ENCODE peak calls at places on chromosomes 7 and 10, in five cellular contexts. I is cardiac muscle cell, M is AG09309, S is fibroblast of lung, O is foreskin fibroblast. B is an unnamed sample.
A peak's percentile ranks its signal among the peaks of the same experiment; 100 is the strongest.

GRCh38 chr10:114401195-114401741 is 3.0 kb downstream of the AFAP1L2 start:
- DNase-seq in M (peak; percentile 62), O (peak; percentile 73), S (peak; percentile 69), I (no peak), B (no peak)

GRCh38 chr10:42932735-42933453 is 144.0 kb upstream of the RET start:
- DNase-seq in M (no peak), I (peak; percentile 53), O (no peak), S (no peak), B (no peak)

GRCh38 chr10:60353519-60354258 is 36.0 kb downstream of the ANK3 start:
- DNase-seq in O (peak; percentile 66), M (no peak), S (peak; percentile 4), I (no peak), B (no peak)

GRCh38 chr10:82091413-82091812 is 216.4 kb downstream of the NRG3 start:
- DNase-seq in I (no peak), M (no peak), S (no peak), O (peak; percentile 10), B (no peak)

GRCh38 chr7:44114586-44115310 is 8.6 kb downstream of the POLD2 start:
- DNase-seq in S (no peak), I (no peak), M (no peak), O (peak; percentile 28), B (no peak)

GRCh38 chr10:47361293-47361692 is 13.1 kb downstream of the RBP3 start:
- DNase-seq in M (no peak), S (peak; percentile 7), I (peak; percentile 66), O (peak; percentile 54), B (no peak)

GRCh38 chr10:30505543-30506298 is 71.7 kb downstream of the MAP3K8 start:
- DNase-seq in O (no peak), S (no peak), M (no peak), I (no peak), B (no peak)

GRCh38 chr7:42831051-42831952 is 80.6 kb downstream of the C7orf25 start:
- DNase-seq in M (peak; percentile 5), O (peak; percentile 72), I (peak; percentile 50), S (peak; percentile 66), B (no peak)

GRCh38 chr7:131848033-131848432 is 291.6 kb upstream of the PODXL start:
- DNase-seq in O (no peak), I (no peak), M (no peak), S (no peak), B (no peak)

GRCh38 chr10:77245953-77246352 is 391.7 kb downstream of the KCNMA1 start:
- DNase-seq in I (no peak), O (peak; percentile 80), M (no peak), S (peak; percentile 73), B (no peak)

GRCh38 chr10:110893559-110894179 is 21.9 kb downstream of the PDCD4 start:
- DNase-seq in I (peak; percentile 58), O (peak; percentile 64), M (no peak), S (peak; percentile 33), B (no peak)

GRCh38 chr7:138837627-138838026 is 39.6 kb upstream of the ATP6V0A4 start:
- DNase-seq in M (no peak), O (peak; percentile 9), I (no peak), S (no peak), B (no peak)

GRCh38 chr10:46543379-46544014 is 13.0 kb downstream of the GPRIN2 start:
- DNase-seq in S (no peak), I (no peak), M (no peak), O (no peak), B (no peak)

GRCh38 chr7:155850730-155851678 is 38.7 kb upstream of the SHH start:
- DNase-seq in M (no peak), O (no peak), S (no peak), I (no peak), B (no peak)

GRCh38 chr10:48495282-48496045 is 109.4 kb downstream of the ARHGAP22 start:
- DNase-seq in O (no peak), I (no peak), M (no peak), S (no peak), B (no peak)

GRCh38 chr10:12708921-12709320 is 292.6 kb downstream of the CCDC3 start:
- DNase-seq in O (peak; percentile 54), M (no peak), S (peak; percentile 84), I (no peak), B (no peak)

GRCh38 chr7:2350055-2350454 is 4.6 kb upstream of the EIF3B start:
- DNase-seq in S (no peak), O (no peak), I (no peak), M (no peak), B (no peak)

GRCh38 chr7:108630002-108630401 is 60.3 kb downstream of the DNAJB9 start:
- DNase-seq in S (peak; percentile 17), O (no peak), I (no peak), M (no peak), B (no peak)

GRCh38 chr10:131271195-131271880 is 40.2 kb downstream of the TCERG1L start:
- DNase-seq in M (no peak), I (no peak), O (no peak), S (no peak), B (no peak)

GRCh38 chr7:23470290-23471089 is at the start of gene IGF2BP3:
- DNase-seq in I (peak; percentile 90), S (peak; percentile 95), M (no peak), O (peak; percentile 98), B (peak; percentile 97)

GRCh38 chr7:154929006-154929726 is 73.8 kb downstream of the PAXIP1 start:
- DNase-seq in S (no peak), O (peak; percentile 20), I (no peak), M (no peak), B (no peak)

GRCh38 chr7:74030861-74031260 is 2.9 kb downstream of the ELN start:
- DNase-seq in O (no peak), M (no peak), S (no peak), I (no peak), B (no peak)

GRCh38 chr7:74031403-74032190 is 3.6 kb downstream of the ELN start:
- DNase-seq in I (no peak), O (no peak), S (no peak), M (no peak), B (no peak)

GRCh38 chr7:74029094-74029785 is 1.3 kb downstream of the ELN start:
- DNase-seq in I (no peak), O (no peak), M (no peak), S (no peak), B (no peak)

GRCh38 chr7:74028321-74028812 is 394 bp downstream of the ELN start:
- DNase-seq in M (no peak), I (no peak), O (no peak), S (no peak), B (no peak)

DNA sequence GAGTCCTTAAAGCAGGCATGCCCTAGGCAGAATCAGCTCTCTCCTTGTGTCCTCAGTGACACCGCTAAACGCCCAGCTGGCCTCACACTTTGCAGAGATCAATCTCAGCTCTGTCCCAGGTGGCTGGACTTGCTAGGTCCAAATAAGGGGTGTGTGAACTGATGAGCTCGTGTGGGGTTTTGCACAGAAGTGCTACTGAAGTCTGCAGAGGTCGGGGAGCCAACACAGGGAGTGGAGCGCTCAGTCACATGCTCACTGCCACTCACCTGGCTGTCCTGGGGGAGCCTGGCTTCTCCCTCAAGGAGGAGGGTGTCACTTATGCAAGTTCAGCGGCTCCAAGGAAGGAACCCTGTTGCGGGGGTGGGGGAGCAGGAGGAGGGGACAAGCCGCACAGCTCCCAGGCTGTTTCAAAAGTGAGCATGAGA is 2.0 kb downstream of the ELN start:
- DNase-seq in I (peak; percentile 81), O (no peak), S (no peak), M (no peak), B (no peak)
- H3K4me3 ChIP-seq in I (no peak overlapping the region), O (peak overlapping the region; percentile 75), S (no peak overlapping the region), M (no peak overlapping the region), B (no peak overlapping the region)

DNA sequence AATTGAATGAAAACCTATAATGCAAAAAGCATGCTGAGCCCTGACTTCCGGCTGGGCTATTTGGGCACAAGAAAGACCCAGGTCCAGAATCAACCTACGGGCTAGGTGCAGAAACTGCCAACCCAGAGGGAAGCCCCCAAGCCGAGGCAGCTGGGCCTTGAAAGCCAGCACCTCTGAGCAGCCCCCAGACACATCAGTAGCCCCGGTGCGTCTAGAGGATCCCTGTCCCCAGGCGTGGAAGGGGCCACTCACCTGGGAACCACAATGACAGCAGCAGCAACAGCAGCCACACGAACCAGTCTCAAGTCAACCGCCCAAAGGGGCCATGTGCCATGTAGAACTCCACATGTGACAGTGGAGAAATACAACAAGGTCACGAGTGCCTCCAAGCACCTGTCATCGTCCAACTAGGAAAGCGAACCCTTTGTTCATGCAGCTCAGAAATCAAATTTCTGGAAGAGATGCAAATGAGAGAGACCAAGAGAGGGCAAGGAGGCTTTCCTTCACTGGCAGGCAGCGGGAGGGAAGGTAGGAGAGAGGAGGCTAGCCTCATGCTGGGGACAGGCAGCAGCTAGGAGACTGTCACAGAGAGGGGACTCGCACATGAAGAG is 57.5 kb upstream of the CHST15 start:
- DNase-seq in I (no peak), S (no peak), O (no peak), M (no peak), B (no peak)
- H3K4me3 ChIP-seq in I (no peak overlapping the region), S (no peak overlapping the region), O (no peak overlapping the region), M (no peak overlapping the region), B (no peak overlapping the region)

GRCh38 chr7:157347217-157347904 is 10.6 kb downstream of the DNAJB6 start:
- DNase-seq in S (peak; percentile 89), O (peak; percentile 67), M (peak; percentile 45), I (no peak), B (no peak)
- H3K4me3 ChIP-seq in S (no peak overlapping the region), O (no peak overlapping the region), M (no peak overlapping the region), I (no peak overlapping the region), B (no peak overlapping the region)

GRCh38 chr10:73653701-73654100 is 2.1 kb downstream of the SYNPO2L start:
- DNase-seq in S (no peak), O (peak; percentile 33), M (no peak), I (peak; percentile 69), B (peak; percentile 18)

GRCh38 chr10:73653195-73653594 is 2.6 kb downstream of the SYNPO2L start:
- DNase-seq in O (no peak), S (no peak), M (no peak), I (no peak), B (no peak)

GRCh38 chr10:73650537-73651331 is 5.1 kb downstream of the SYNPO2L start:
- DNase-seq in S (peak; percentile 86), I (peak; percentile 91), O (peak; percentile 73), M (peak; percentile 13), B (no peak)

GRCh38 chr10:73655257-73655989 is 406 bp downstream of the SYNPO2L start:
- DNase-seq in O (no peak), I (no peak), S (no peak), M (no peak), B (no peak)

GRCh38 chr10:73655990-73656298 is at the start of gene SYNPO2L:
- DNase-seq in O (no peak), M (no peak), I (peak; percentile 85), S (no peak), B (no peak)
- H3K4me3 ChIP-seq in O (no peak within 1 kb of the TSS), M (no peak within 1 kb of the TSS), I (no peak within 1 kb of the TSS), S (no peak within 1 kb of the TSS), B (no peak within 1 kb of the TSS)

DNA sequence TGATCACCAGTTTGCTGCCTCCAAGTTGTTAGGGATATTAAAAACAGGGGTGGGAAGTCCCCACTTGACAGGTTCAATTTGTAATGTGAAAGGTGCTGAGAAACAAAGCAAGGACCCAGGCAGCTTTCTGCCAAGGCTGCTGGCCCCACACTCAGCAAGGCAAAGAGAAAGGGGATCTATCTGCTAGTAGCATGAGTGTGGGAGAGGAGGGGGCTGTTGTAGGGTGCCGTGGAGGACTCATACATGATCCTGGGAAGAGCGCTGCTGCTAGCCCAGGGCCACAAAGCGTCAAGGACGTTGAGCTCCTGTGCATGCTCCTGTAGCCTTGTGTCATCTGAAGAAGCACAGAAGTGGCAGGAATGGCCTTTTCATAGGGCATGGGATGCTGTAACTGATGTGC is 96.5 kb upstream of the INSYN2A start:
- DNase-seq in O (no peak), I (no peak), M (no peak), S (no peak), B (no peak)
- H3K4me3 ChIP-seq in O (no peak overlapping the region), I (no peak overlapping the region), M (no peak overlapping the region), S (no peak overlapping the region), B (no peak overlapping the region)

B was measured in Panc1.